ENCODE peak calls at places on chromosomes 11 and 22, in eight cellular contexts. R is memory B cell; J is activated CD4-positive, alpha-beta T cell treated with anti-CD3 and anti-CD28 coated beads, Interleukin-2, amount 50 U/mL, for 24 hours; Z is GM23248; P is nucleus accumbens; B is effector CD4-positive, alpha-beta T cell; G is NCI-H524 treated with DMSO at 0.1 percent for 48 hours; X is stimulated activated CD8-positive, alpha-beta memory T cell treated with anti-CD3 and anti-CD28 coated beads, Interleukin-7, amount 100 ng/mL, for 1 hour. U is an unnamed sample.
A peak's percentile ranks its signal among the peaks of the same experiment; 100 is the strongest.

GRCh38 chr11:113345978-113346377 is 31.6 kb downstream of the TTC12 start:
- DNase-seq in G (no peak), P (no peak), Z (no peak), B (no peak), R (no peak), X (no peak), J (no peak), U (no peak)

GRCh38 chr11:17145972-17146371 is 61.8 kb downstream of the PIK3C2A start:
- DNase-seq in B (no peak), G (no peak), X (no peak), Z (peak; percentile 54), P (no peak), J (no peak), R (no peak), U (no peak)

GRCh38 chr22:48677168-48677520 is 1150.5 kb downstream of the BRD1 start:
- DNase-seq in X (no peak), J (no peak), G (no peak), B (no peak), R (no peak), Z (no peak), P (no peak), U (no peak)

GRCh38 chr11:45156201-45156600 is 9.8 kb downstream of the PRDM11 start:
- DNase-seq in R (no peak), Z (no peak), X (no peak), B (no peak), J (no peak), G (no peak), P (no peak), U (no peak)

GRCh38 chr11:131907371-131907770 is 537.0 kb downstream of the NTM start:
- DNase-seq in P (no peak), G (no peak), X (no peak), Z (no peak), R (no peak), B (no peak), J (no peak), U (no peak)

GRCh38 chr11:17651061-17651460 is 68.3 kb upstream of the MYOD1 start:
- DNase-seq in Z (no peak), G (no peak), X (no peak), R (no peak), B (no peak), P (no peak), J (no peak), U (no peak)

GRCh38 chr11:12556788-12557384 is 117.3 kb upstream of the TEAD1 start:
- DNase-seq in B (no peak), P (no peak), J (no peak), X (no peak), G (no peak), R (no peak), Z (peak; percentile 94), U (no peak)

GRCh38 chr11:66607126-66607834 is 9.2 kb upstream of the RBM14 start:
- DNase-seq in G (no peak), J (no peak), Z (peak; percentile 88), B (no peak), X (no peak), R (no peak), P (peak; percentile 35), U (peak; percentile 37)

GRCh38 chr11:120554771-120555432 is 43.4 kb downstream of the GRIK4 start:
- DNase-seq in G (no peak), Z (peak; percentile 23), X (no peak), B (no peak), J (no peak), R (no peak), P (no peak), U (no peak)

GRCh38 chr22:24583221-24583971 is 9.5 kb downstream of the LRRC75B start:
- DNase-seq in P (no peak), R (no peak), Z (peak; percentile 28), G (peak; percentile 23), J (no peak), X (no peak), B (no peak), U (no peak)

GRCh38 chr11:47523491-47524199 is 29.3 kb downstream of the CELF1 start:
- DNase-seq in R (no peak), B (peak; percentile 36), Z (peak; percentile 84), X (no peak), P (no peak), J (no peak), G (no peak), U (no peak)

GRCh38 chr11:16382638-16383380 is 26.5 kb upstream of the SOX6 start:
- DNase-seq in R (no peak), Z (peak; percentile 28), J (no peak), X (no peak), G (no peak), B (no peak), P (no peak), U (no peak)

GRCh38 chr11:64742940-64743590 is 877 bp downstream of the RASGRP2 start:
- DNase-seq in R (peak; percentile 95), P (no peak), G (no peak), B (peak; percentile 66), J (peak; percentile 67), X (peak; percentile 59), Z (peak; percentile 64), U (peak; percentile 75)

GRCh38 chr11:103624708-103625623 is 411.5 kb upstream of the DDI1 start:
- DNase-seq in P (no peak), X (no peak), J (no peak), G (no peak), B (no peak), Z (peak; percentile 95), R (no peak), U (no peak)

GRCh38 chr11:119339581-119340334 is 925 bp downstream of the C1QTNF5 start:
- DNase-seq in P (peak; percentile 41), R (no peak), J (no peak), X (no peak), B (no peak), G (no peak), Z (peak; percentile 82), U (peak; percentile 82)

GRCh38 chr11:44726278-44727113 is at the start of gene TSPAN18:
- DNase-seq in Z (peak; percentile 32), G (no peak), P (no peak), X (no peak), B (peak; percentile 19), R (peak; percentile 51), J (no peak), U (peak; percentile 11)

GRCh38 chr11:117200813-117201515 is 1.8 kb downstream of the TAGLN start:
- DNase-seq in B (no peak), R (no peak), G (no peak), Z (peak; percentile 25), P (no peak), J (no peak), X (no peak), U (no peak)

GRCh38 chr11:13110929-13111812 is 102.1 kb downstream of the RASSF10 start:
- DNase-seq in R (no peak), P (no peak), J (no peak), B (no peak), G (no peak), X (no peak), Z (peak; percentile 64), U (no peak)

GRCh38 chr11:9759519-9760179 is 95.8 kb downstream of the SWAP70 start:
- DNase-seq in R (no peak), B (peak; percentile 76), P (peak; percentile 76), J (peak; percentile 71), X (peak; percentile 68), Z (peak; percentile 99), G (no peak), U (peak; percentile 97)

GRCh38 chr11:34915136-34916013 is 804 bp downstream of the APIP start:
- DNase-seq in R (no peak), Z (peak; percentile 61), X (no peak), P (peak; percentile 35), G (no peak), J (no peak), B (no peak), U (peak; percentile 44)

GRCh38 chr11:131893103-131893502 is 522.7 kb downstream of the NTM start:
- DNase-seq in B (no peak), J (no peak), P (no peak), R (no peak), X (no peak), G (no peak), Z (no peak), U (no peak)

GRCh38 chr11:122202951-122203456 is 87.0 kb upstream of the BLID start:
- DNase-seq in Z (peak; percentile 90), G (no peak), R (peak; percentile 33), J (no peak), P (peak; percentile 46), X (no peak), B (peak; percentile 11), U (peak; percentile 51)

GRCh38 chr11:123822022-123822421 is 15.9 kb upstream of the OR6M1 start:
- DNase-seq in X (no peak), Z (no peak), G (no peak), P (no peak), B (no peak), R (no peak), J (no peak), U (no peak)

GRCh38 chr22:31439805-31440204 is 40.4 kb downstream of the DRG1 start:
- DNase-seq in J (no peak), R (no peak), G (no peak), Z (no peak), P (no peak), X (no peak), B (no peak), U (peak; percentile 4)

GRCh38 chr22:46250783-46251125 is 661 bp upstream of the CDPF1 start:
- DNase-seq in X (no peak), B (no peak), G (no peak), R (no peak), J (no peak), Z (peak; percentile 20), P (no peak), U (no peak)

GRCh38 chr11:2275334-2276279 is 5.2 kb upstream of the ASCL2 start:
- DNase-seq in P (no peak), G (no peak), B (no peak), R (no peak), Z (no peak), J (no peak), X (no peak), U (no peak)

GRCh38 chr22:49724030-49724892 is 103.4 kb downstream of the BRD1 start:
- DNase-seq in B (peak; percentile 14), X (no peak), J (peak; percentile 23), Z (no peak), G (peak; percentile 28), R (no peak), P (no peak), U (no peak)

GRCh38 chr11:101369835-101370234 is 214.0 kb downstream of the TRPC6 start:
- DNase-seq in Z (no peak), X (no peak), R (no peak), P (no peak), G (no peak), J (no peak), B (no peak), U (no peak)

GRCh38 chr22:19853879-19854777 is 546 bp downstream of the GNB1L start:
- DNase-seq in J (no peak), R (peak; percentile 20), Z (peak; percentile 31), P (no peak), G (no peak), X (no peak), B (no peak), U (no peak)

GRCh38 chr11:132744771-132745170 is 787.5 kb downstream of the OPCML start:
- DNase-seq in X (no peak), Z (peak; percentile 73), B (no peak), R (no peak), P (no peak), J (no peak), G (no peak), U (no peak)

U was measured in head of caudate nucleus.